ENCODE peak calls at places on chromosomes 5 and 9, in ten cellular contexts. W, K, C, N, B, M, V, L, U and G are unnamed samples.

GRCh38 chr9:95206143-95206542 is 111.4 kb downstream of the FANCC start:
- DNase-seq in M (no peak), V (peak), B (no peak), C (no peak), N (no peak), U (peak), L (peak), W (no peak), K (no peak), G (no peak)

GRCh38 chr9:127950513-127951210 is 13.0 kb upstream of the DPM2 start:
- DNase-seq in B (no peak), W (no peak), U (no peak), K (no peak), N (no peak), M (no peak), V (no peak), C (no peak), L (no peak), G (no peak)

GRCh38 chr5:176857514-176858273 is 41.5 kb downstream of the HK3 start:
- DNase-seq in M (no peak), V (no peak), B (no peak), W (no peak), C (no peak), L (no peak), U (no peak), K (no peak), N (no peak), G (no peak)

GRCh38 chr5:51968756-51969155 is 585.5 kb downstream of the ISL1 start:
- DNase-seq in V (no peak), N (no peak), U (no peak), L (no peak), C (no peak), B (no peak), M (no peak), W (no peak), K (no peak), G (no peak)

GRCh38 chr9:126874546-126875314 is 14.3 kb downstream of the ZBTB34 start:
- DNase-seq in W (no peak), V (no peak), U (peak), M (no peak), K (no peak), N (no peak), C (no peak), L (no peak), B (peak), G (no peak)

GRCh38 chr9:99269429-99269828 is 47.3 kb downstream of the SEC61B start:
- DNase-seq in C (no peak), W (no peak), L (peak), K (no peak), V (peak), U (peak), M (no peak), B (no peak), N (no peak), G (peak)

GRCh38 chr5:164680216-164680615 is 1174.8 kb downstream of the MAT2B start:
- DNase-seq in B (no peak), U (no peak), M (no peak), V (no peak), C (no peak), K (no peak), L (no peak), N (no peak), W (no peak), G (no peak)

GRCh38 chr9:91948423-91949292 is 1.4 kb downstream of the ROR2 start:
- DNase-seq in M (peak), B (no peak), V (peak), U (peak), L (peak), W (no peak), N (peak), C (no peak), K (peak), G (peak)

GRCh38 chr5:32323741-32324140 is 11.0 kb upstream of the MTMR12 start:
- DNase-seq in C (no peak), K (no peak), B (no peak), V (no peak), N (no peak), L (no peak), W (no peak), U (no peak), M (no peak), G (no peak)

GRCh38 chr5:134575316-134575715 is 49.8 kb downstream of the JADE2 start:
- DNase-seq in B (no peak), M (no peak), C (no peak), N (no peak), W (no peak), K (no peak), L (no peak), U (no peak), V (no peak), G (no peak)

GRCh38 chr9:118896356-118897000 is 472.8 kb downstream of the BRINP1 start:
- DNase-seq in B (no peak), K (no peak), C (no peak), W (no peak), N (no peak), L (no peak), U (no peak), M (no peak), V (no peak), G (peak)

GRCh38 chr9:100099722-100100042 is 639 bp downstream of the INVS start:
- DNase-seq in B (no peak), C (peak), M (no peak), N (no peak), U (no peak), K (no peak), W (no peak), L (no peak), V (no peak), G (no peak)

GRCh38 chr9:107212613-107213012 is 70.5 kb upstream of the RAD23B start:
- DNase-seq in W (no peak), U (no peak), V (no peak), B (no peak), N (no peak), K (no peak), C (no peak), M (no peak), L (no peak), G (peak)

GRCh38 chr5:67118050-67118620 is 78.5 kb downstream of the CD180 start:
- DNase-seq in U (no peak), W (no peak), B (no peak), V (no peak), K (no peak), L (no peak), M (no peak), N (no peak), C (no peak), G (no peak)

GRCh38 chr5:177359860-177360259 is 2.1 kb downstream of the RGS14 start:
- DNase-seq in B (no peak), W (no peak), K (no peak), V (no peak), U (no peak), N (no peak), L (no peak), M (no peak), C (no peak), G (no peak)

GRCh38 chr5:8839361-8840055 is 706.4 kb downstream of the SEMA5A start:
- DNase-seq in W (no peak), B (no peak), C (no peak), L (no peak), N (no peak), U (no peak), V (no peak), K (no peak), M (no peak), G (no peak)

GRCh38 chr9:92644278-92644677 is 25.7 kb downstream of the IPPK start:
- DNase-seq in W (no peak), N (no peak), V (no peak), K (no peak), C (no peak), L (no peak), U (no peak), M (no peak), B (no peak), G (no peak)

GRCh38 chr5:174423538-174423937 is 300.8 kb upstream of the MSX2 start:
- DNase-seq in W (no peak), B (no peak), N (no peak), K (no peak), C (no peak), M (no peak), V (no peak), U (no peak), L (no peak), G (no peak)

GRCh38 chr5:30604648-30605262 is 588.7 kb upstream of the CDH6 start:
- DNase-seq in K (no peak), W (no peak), B (no peak), V (no peak), M (no peak), N (no peak), C (no peak), U (no peak), L (no peak), G (no peak)

GRCh38 chr9:8863886-8864881 is 1064.6 kb upstream of the DMAC1 start:
- DNase-seq in B (no peak), C (no peak), K (no peak), W (no peak), M (no peak), N (no peak), L (peak), V (no peak), U (peak), G (peak)

GRCh38 chr9:104783588-104783987 is 19.7 kb downstream of the NIPSNAP3B start:
- DNase-seq in V (no peak), B (no peak), U (no peak), M (no peak), K (no peak), C (no peak), W (no peak), N (no peak), L (no peak), G (no peak)

GRCh38 chr9:87585456-87585855 is 87.8 kb downstream of the DAPK1 start:
- DNase-seq in N (no peak), W (no peak), L (no peak), K (no peak), M (no peak), V (no peak), C (no peak), B (no peak), U (no peak), G (no peak)

GRCh38 chr9:134215395-134215708 is 51.0 kb upstream of the RNU6ATAC start:
- DNase-seq in U (no peak), V (no peak), B (no peak), L (no peak), C (no peak), N (no peak), K (no peak), M (no peak), W (no peak), G (no peak)

GRCh38 chr5:89729623-89730390 is 679.7 kb downstream of the CETN3 start:
- DNase-seq in B (no peak), C (peak), W (no peak), U (peak), M (no peak), N (no peak), L (no peak), K (no peak), V (no peak), G (peak)

GRCh38 chr5:86679529-86679928 is 61.8 kb downstream of the COX7C start:
- DNase-seq in C (peak), N (peak), V (peak), M (no peak), L (peak), U (peak), K (no peak), W (peak), B (no peak), G (peak)

GRCh38 chr9:76297721-76298239 is 96.4 kb downstream of the RFK start:
- DNase-seq in M (no peak), N (no peak), C (no peak), L (peak), K (no peak), U (peak), V (peak), W (no peak), B (no peak), G (no peak)

GRCh38 chr5:58080573-58080972 is 379.3 kb downstream of the PLK2 start:
- DNase-seq in V (peak), B (no peak), C (no peak), K (no peak), L (peak), M (no peak), U (peak), N (no peak), W (no peak), G (peak)

GRCh38 chr5:165620394-165620793 is 2115.0 kb downstream of the MAT2B start:
- DNase-seq in M (peak), N (no peak), L (peak), W (no peak), K (no peak), C (no peak), B (no peak), V (no peak), U (no peak), G (no peak)

GRCh38 chr9:135662758-135663450 is at the start of gene LCN9:
- DNase-seq in C (no peak), W (no peak), K (no peak), M (no peak), B (no peak), V (peak), U (peak), L (peak), N (no peak), G (peak)

GRCh38 chr5:56522169-56522568 is 289.0 kb upstream of the ANKRD55 start:
- DNase-seq in M (no peak), U (no peak), N (no peak), V (no peak), B (no peak), L (no peak), C (no peak), K (no peak), W (no peak), G (no peak)
- TF ChIP-seq CTCF in M (no peak), U (no peak), N (no peak), V (no peak), B (no peak), L (no peak), C (no peak), K (no peak), W (no peak), G (no peak)

GRCh38 chr9:121439711-121440110 is 59.9 kb downstream of the GGTA1 start:
- DNase-seq in V (no peak), W (no peak), K (no peak), N (no peak), L (no peak), M (no peak), U (no peak), C (no peak), B (no peak), G (no peak)

GRCh38 chr9:121441163-121441562 is 58.5 kb downstream of the GGTA1 start:
- DNase-seq in M (no peak), W (no peak), N (no peak), B (no peak), L (no peak), K (no peak), V (no peak), U (no peak), C (no peak), G (no peak)

GRCh38 chr9:121439016-121439415 is 60.6 kb downstream of the GGTA1 start:
- DNase-seq in V (no peak), C (no peak), W (no peak), N (no peak), M (no peak), L (no peak), B (no peak), K (no peak), U (no peak), G (no peak)

GRCh38 chr9:121437891-121438290 is 61.8 kb downstream of the GGTA1 start:
- DNase-seq in M (no peak), L (no peak), W (no peak), U (no peak), C (no peak), K (no peak), V (no peak), N (no peak), B (no peak), G (no peak)

GRCh38 chr9:121440265-121440664 is 59.4 kb downstream of the GGTA1 start:
- DNase-seq in K (no peak), V (peak), U (peak), W (no peak), L (peak), N (peak), M (no peak), C (no peak), B (no peak), G (peak)
- TF ChIP-seq CTCF in K (no peak), V (peak), U (peak), W (peak), L (peak), N (peak), M (no peak), C (peak), B (no peak), G (peak)

DNA sequence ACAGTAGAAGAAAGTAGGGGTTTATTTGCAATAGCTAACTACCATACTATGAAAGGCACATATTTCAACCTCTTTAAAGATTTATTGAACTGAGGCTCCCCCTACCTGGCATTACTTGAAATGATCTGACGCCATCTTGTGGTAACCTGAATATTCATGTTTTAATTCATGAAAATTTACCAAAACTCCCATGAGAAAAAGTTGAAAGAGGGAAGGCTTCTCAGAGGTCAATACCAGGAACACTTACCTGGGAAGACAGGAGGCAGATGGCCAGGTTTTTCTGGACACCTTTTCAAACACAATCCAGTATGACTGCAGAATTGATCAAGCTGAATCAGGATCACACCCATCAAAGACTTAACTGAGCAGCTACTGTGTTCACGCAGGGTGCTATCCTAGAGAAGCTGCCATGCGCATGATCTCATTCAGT is 9.4 kb downstream of the PRELID2 start:
- DNase-seq in M (no peak), N (peak), C (no peak), L (peak), U (peak), B (no peak), V (no peak), K (peak), W (peak), G (peak)
- TF ChIP-seq CTCF in M (peak), N (peak), C (peak), L (peak), U (peak), B (peak), V (peak), K (peak), W (peak), G (peak)

DNA sequence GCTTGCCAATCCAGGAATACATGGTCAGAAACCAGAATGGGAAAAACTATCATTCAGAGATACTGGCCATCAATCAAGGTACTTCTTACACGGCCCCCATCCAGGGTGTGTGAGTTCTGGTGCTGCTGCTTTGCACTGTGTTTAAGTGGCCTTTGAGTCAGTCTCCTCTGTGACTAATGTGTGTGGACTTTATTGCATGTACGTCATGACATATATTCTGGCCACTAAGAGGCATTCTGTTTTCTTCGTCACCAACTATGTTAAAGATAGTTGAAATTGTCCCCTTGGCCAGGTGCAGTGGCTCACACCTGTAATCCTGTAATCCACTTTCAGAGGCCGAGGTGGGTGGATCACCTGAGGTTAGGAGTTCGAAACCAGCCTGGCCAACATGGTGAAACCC is 8.5 kb downstream of the EXOSC3 start:
- DNase-seq in L (peak), U (peak), K (no peak), C (no peak), M (no peak), B (no peak), V (peak), W (no peak), N (no peak), G (peak)
- TF ChIP-seq CTCF in L (no peak), U (no peak), K (no peak), C (no peak), M (no peak), B (no peak), V (no peak), W (no peak), N (no peak), G (no peak)

GRCh38 chr9:121319394-121319780 is 50.7 kb downstream of the STOM start:
- DNase-seq in C (no peak), K (no peak), B (no peak), U (no peak), W (no peak), L (no peak), N (no peak), M (no peak), V (no peak), G (no peak)

GRCh38 chr9:121316852-121317373 is 49.0 kb downstream of the GSN start:
- DNase-seq in N (no peak), C (no peak), B (no peak), W (no peak), L (no peak), U (no peak), M (no peak), V (no peak), K (no peak), G (no peak)

GRCh38 chr9:121316378-121316777 is 48.4 kb downstream of the GSN start:
- DNase-seq in B (no peak), C (no peak), K (no peak), W (no peak), L (no peak), N (no peak), V (no peak), M (no peak), U (no peak), G (no peak)

GRCh38 chr9:121318631-121319393 is 50.9 kb downstream of the GSN start:
- DNase-seq in W (no peak), K (no peak), L (no peak), N (no peak), C (no peak), V (no peak), M (no peak), U (no peak), B (no peak), G (peak)

GRCh38 chr9:121317737-121318630 is 50.0 kb downstream of the GSN start:
- DNase-seq in K (no peak), W (no peak), C (no peak), N (no peak), B (no peak), L (no peak), U (no peak), M (no peak), V (no peak), G (peak)
- TF ChIP-seq CTCF in K (no peak), W (no peak), C (no peak), N (no peak), B (no peak), L (no peak), U (no peak), M (no peak), V (no peak), G (no peak)